ENCODE peak calls at places on chromosomes 13 and 19, in ten cellular contexts. E is CD8-positive, alpha-beta T cell; G is adrenal gland; Z is heart left ventricle; X is Peyer's patch; L is left lung; D is ascending aorta; N is tibial artery; U is AG04450; R is astrocyte. P is an unnamed sample.
A peak's percentile ranks its signal among the peaks of the same experiment; 100 is the strongest.

GRCh38 chr13:79741006-79741405 is 260.1 kb downstream of the NDFIP2 start:
- DNase-seq in E (no peak), G (peak; percentile 76), Z (no peak), X (no peak), L (no peak), D (no peak), N (no peak), U (peak; percentile 13), R (peak; percentile 60), P (no peak)

GRCh38 chr13:109196896-109197295 is 567.5 kb downstream of the MYO16 start:
- DNase-seq in E (no peak), G (no peak), Z (no peak), X (no peak), L (no peak), D (no peak), N (no peak), U (no peak), R (no peak), P (no peak)

GRCh38 chr19:4525563-4526002 is 7.3 kb upstream of the PLIN4 start:
- DNase-seq in E (no peak), G (no peak), Z (no peak), X (no peak), L (no peak), D (no peak), N (no peak), U (no peak), R (no peak), P (no peak)

GRCh38 chr13:87274209-87274819 is 396.9 kb upstream of the SLITRK5 start:
- DNase-seq in E (no peak), G (peak; percentile 18), Z (no peak), X (peak; percentile 52), L (no peak), D (no peak), N (no peak), U (peak; percentile 10), R (peak; percentile 22), P (no peak)

GRCh38 chr13:34776984-34777913 is 164.8 kb upstream of the NBEA start:
- DNase-seq in E (no peak), G (no peak), Z (no peak), X (no peak), L (no peak), D (no peak), N (no peak), U (no peak), R (no peak), P (no peak)

GRCh38 chr19:9075064-9075964 is 11.5 kb upstream of the OR1M1 start:
- DNase-seq in E (no peak), G (peak; percentile 90), Z (peak; percentile 81), X (peak; percentile 66), L (peak; percentile 78), D (peak; percentile 71), N (no peak), U (peak; percentile 39), R (peak; percentile 99), P (peak; percentile 54)

GRCh38 chr13:94483970-94484369 is 4.5 kb upstream of the DCT start:
- DNase-seq in E (no peak), G (no peak), Z (no peak), X (no peak), L (no peak), D (no peak), N (no peak), U (no peak), R (no peak), P (no peak)

GRCh38 chr13:46684287-46685001 is 112.5 kb downstream of the ESD start:
- DNase-seq in E (no peak), G (no peak), Z (no peak), X (no peak), L (no peak), D (no peak), N (no peak), U (no peak), R (no peak), P (no peak)

GRCh38 chr13:28059214-28059613 is 41.2 kb downstream of the FLT3 start:
- DNase-seq in E (no peak), G (no peak), Z (no peak), X (peak; percentile 65), L (no peak), D (no peak), N (no peak), U (no peak), R (no peak), P (no peak)

DNA sequence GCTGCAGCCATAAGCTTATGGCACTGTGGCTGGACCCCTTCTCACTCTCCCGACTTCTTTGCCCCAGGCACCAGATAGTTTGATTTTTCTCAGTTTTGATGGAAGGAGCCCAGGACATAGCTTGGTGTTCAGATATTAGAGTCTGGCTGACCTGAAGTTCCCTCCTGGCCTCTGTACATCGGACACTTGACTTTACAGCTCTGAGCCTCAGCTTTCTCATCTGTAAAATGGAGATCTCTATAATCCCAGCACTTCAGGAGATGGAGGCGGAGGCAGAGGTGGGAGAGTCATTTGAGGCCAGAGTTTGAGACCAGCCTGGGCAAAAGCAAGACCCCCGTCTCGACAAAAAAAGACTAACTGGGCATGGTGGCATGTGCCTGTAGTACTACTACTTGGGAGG is 909 bp downstream of the CC2D1A start:
- DNase-seq in E (no peak), G (no peak), Z (no peak), X (no peak), L (no peak), D (no peak), N (no peak), U (no peak), R (no peak), P (no peak)
- H3K27ac ChIP-seq in E (no peak overlapping the region), G (no peak overlapping the region), Z (no peak overlapping the region), X (peak overlapping the region; percentile 96), L (no peak overlapping the region), D (no peak overlapping the region), N (peak overlapping the region; percentile 79), U (no peak overlapping the region), R (no peak overlapping the region), P (no peak overlapping the region)

DNA sequence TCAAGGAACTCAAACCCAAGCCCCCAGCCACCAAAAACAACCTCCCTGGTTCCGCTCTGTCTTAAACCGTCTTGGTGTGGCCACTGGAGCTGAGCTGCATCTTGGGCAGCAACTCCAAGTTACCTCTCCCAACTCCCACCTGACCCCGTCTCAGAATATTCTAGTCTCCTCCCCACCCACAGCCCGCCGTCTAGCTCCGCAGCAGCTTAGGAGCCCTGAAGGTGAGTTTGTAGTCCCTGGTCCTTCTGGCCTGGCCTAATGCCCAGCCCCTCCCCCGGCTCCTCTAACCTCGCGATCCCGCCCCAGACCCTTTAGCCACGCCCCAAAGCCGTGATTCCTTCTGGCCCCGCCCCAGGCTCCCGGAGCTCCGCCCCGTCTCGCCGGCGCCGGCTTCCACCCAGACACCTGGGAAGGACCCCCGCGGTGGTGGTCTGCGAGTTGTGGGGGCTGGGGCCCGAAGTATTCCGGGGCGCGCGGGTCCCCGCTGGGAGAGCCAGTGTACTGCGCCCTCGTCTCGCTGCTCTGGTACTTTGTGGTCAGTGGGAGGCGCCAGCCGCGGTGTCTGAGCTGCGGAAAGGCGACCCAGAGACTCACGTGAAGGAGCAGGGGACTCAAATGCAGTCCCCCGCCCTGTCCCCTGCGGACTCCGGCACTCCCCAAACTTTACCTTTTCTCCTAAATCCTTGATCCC is 2.5 kb upstream of the LHB start:
- DNase-seq in E (peak; percentile 32), G (peak; percentile 50), Z (peak; percentile 84), X (peak; percentile 89), L (peak; percentile 90), D (peak; percentile 71), N (no peak), U (no peak), R (no peak), P (peak; percentile 68)
- TF ChIP-seq CTCF in E (no peak), G (no peak), Z (no peak), X (no peak), L (no peak), D (no peak), N (no peak), U (no peak), R (no peak), P (no peak)

GRCh38 chr19:18060472-18060871 is 26.3 kb downstream of the IL12RB1 start:
- DNase-seq in E (no peak), G (no peak), Z (no peak), X (no peak), L (no peak), D (no peak), N (no peak), U (no peak), R (no peak), P (no peak)

GRCh38 chr19:18057557-18057956 is 29.2 kb downstream of the IL12RB1 start:
- DNase-seq in E (no peak), G (peak; percentile 43), Z (no peak), X (no peak), L (no peak), D (no peak), N (peak; percentile 73), U (no peak), R (no peak), P (peak; percentile 73)

GRCh38 chr19:18059297-18059696 is 27.4 kb downstream of the IL12RB1 start:
- DNase-seq in E (no peak), G (no peak), Z (no peak), X (no peak), L (no peak), D (no peak), N (no peak), U (no peak), R (no peak), P (no peak)

GRCh38 chr19:18059902-18060301 is 26.8 kb downstream of the IL12RB1 start:
- DNase-seq in E (no peak), G (no peak), Z (no peak), X (no peak), L (no peak), D (no peak), N (no peak), U (no peak), R (no peak), P (no peak)

GRCh38 chr19:18058208-18059009 is 28.3 kb downstream of the IL12RB1 start:
- DNase-seq in E (peak; percentile 67), G (peak; percentile 74), Z (peak; percentile 93), X (peak; percentile 88), L (peak; percentile 96), D (peak; percentile 85), N (peak; percentile 88), U (no peak), R (peak; percentile 31), P (peak; percentile 81)
- H3K4me3 ChIP-seq in E (no peak overlapping the region), G (no peak overlapping the region), Z (peak overlapping the region; percentile 25), X (no peak overlapping the region), L (no peak overlapping the region), D (peak overlapping the region; percentile 17), N (no peak overlapping the region), U (peak overlapping the region; percentile 35), R (no peak overlapping the region), P (peak overlapping the region; percentile 44)

DNA sequence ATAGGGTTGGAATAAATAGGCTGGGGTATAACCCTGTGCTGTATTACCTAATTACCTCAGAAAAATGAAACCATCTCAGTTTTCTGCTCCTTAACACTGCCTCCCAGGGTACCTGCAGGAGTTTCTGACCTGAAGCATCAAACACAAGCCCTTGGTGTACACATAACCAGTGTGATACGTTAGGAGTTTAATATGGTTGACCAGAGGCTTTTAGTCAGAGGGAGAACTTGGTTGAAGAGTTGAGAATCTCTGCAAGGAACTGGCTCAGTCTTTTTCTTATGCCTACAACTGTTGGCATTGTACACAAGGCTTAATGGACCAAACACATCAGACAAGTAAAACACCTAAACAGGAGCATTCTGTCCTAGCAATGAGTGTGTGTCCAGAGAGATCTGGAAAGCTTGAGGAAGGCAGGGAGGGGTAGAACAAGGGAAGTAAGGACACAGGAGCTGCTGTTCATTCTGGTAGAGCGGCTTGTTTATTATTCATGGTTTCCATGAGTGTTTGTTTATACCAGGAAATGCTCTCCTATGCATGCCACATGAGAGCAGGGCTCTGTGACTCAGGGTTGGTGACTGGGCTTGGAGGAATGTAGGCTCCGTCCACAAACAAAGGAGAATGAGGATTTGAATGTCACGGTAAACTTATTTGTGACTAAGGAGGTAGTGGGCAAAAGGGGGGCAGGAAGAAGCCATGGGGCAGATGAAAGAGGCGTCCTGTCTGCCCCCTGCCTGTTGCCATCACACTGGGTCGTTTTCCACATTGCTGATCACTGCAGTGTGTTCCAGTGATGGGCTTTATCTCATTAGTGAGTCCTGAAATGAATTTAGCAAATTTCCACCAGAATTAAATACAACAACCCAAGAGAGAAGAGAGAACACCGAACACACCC is 11.9 kb upstream of the SPATA13 start:
- DNase-seq in E (no peak), G (peak; percentile 88), Z (no peak), X (peak; percentile 83), L (no peak), D (no peak), N (no peak), U (peak; percentile 95), R (peak; percentile 98), P (no peak)
- H3K27ac ChIP-seq in E (no peak overlapping the region), G (no peak overlapping the region), Z (no peak overlapping the region), X (peak overlapping the region; percentile 75), L (peak overlapping the region; percentile 42), D (no peak overlapping the region), N (no peak overlapping the region), U (peak overlapping the region; percentile 95), R (peak overlapping the region; percentile 79), P (no peak overlapping the region)